ENCODE peak calls at places on chromosomes 3 and 15, in five cellular contexts. F is Peyer's patch, W is tibial artery, J is psoas muscle, M is ovary. H is an unnamed sample.

GRCh38 chr3:123816673-123817207 is 67.4 kb downstream of the MYLK start:
- DNase-seq in F (no peak), W (no peak), J (no peak), M (no peak), H (no peak)

GRCh38 chr15:27627623-27628022 is 471.5 kb downstream of the OCA2 start:
- DNase-seq in F (no peak), W (no peak), J (no peak), M (no peak), H (no peak)

GRCh38 chr3:122092460-122093165 is 37.5 kb downstream of the CD86 start:
- DNase-seq in F (peak), W (peak), J (no peak), M (no peak), H (no peak)

GRCh38 chr3:173977747-173978146 is 580.2 kb downstream of the NLGN1 start:
- DNase-seq in F (no peak), W (no peak), J (no peak), M (no peak), H (no peak)

GRCh38 chr15:63219196-63219719 is 29.9 kb downstream of the RAB8B start:
- DNase-seq in F (no peak), W (no peak), J (no peak), M (no peak), H (no peak)

GRCh38 chr3:197083486-197083885 is 53.9 kb upstream of the MELTF start:
- DNase-seq in F (no peak), W (no peak), J (peak), M (no peak), H (no peak)

GRCh38 chr3:174531262-174531982 is 327.7 kb upstream of the NAALADL2 start:
- DNase-seq in F (no peak), W (no peak), J (no peak), M (no peak), H (no peak)

GRCh38 chr3:186307594-186307993 is 54.4 kb downstream of the DGKG start:
- DNase-seq in F (no peak), W (no peak), J (no peak), M (no peak), H (no peak)

DNA sequence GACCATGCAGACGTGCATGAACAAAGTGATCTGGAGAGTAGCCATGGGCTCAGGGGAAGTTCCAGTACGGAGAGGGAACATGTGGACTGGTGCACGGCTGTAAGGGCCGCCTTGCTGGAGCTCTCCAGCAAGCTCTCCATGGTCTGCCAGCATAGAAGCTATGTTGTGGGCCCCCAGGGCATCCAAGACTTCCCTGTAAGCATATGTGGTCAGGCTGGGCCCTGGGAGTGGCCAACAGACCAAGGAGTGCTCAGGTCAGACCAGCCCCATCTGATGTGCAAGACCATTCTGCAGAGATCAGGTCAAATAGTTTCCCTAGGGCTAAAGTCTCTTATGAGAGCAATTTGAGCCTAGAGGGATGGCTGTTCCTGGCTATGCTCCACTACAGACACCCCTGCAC is 110.1 kb upstream of the DAZL start:
- DNase-seq in F (no peak), W (no peak), J (no peak), M (no peak), H (no peak)
- H3K4me3 ChIP-seq in F (no peak), W (no peak), J (no peak), M (no peak), H (no peak)

DNA sequence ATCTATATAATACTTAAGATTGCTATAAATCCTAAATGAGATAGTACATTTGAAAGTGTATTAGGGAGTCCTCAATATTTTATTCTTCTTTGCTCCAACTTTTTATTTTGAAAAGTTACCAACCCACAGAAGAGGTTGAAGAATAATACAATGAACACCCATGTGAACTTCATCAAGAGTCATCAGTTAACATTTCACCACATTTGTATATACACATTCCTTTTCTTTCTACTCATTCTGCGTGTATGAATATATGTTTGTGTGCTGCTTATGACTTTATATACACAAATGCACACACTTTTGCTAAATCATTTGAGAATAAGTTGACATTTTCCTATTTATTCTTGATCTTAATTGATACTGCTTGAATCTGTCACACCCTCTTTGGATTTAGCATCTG is 193.3 kb upstream of the CGNL1 start:
- DNase-seq in F (no peak), W (no peak), J (no peak), M (no peak), H (no peak)
- H3K27ac ChIP-seq in F (no peak), W (no peak), J (no peak), M (no peak), H (no peak)

DNA sequence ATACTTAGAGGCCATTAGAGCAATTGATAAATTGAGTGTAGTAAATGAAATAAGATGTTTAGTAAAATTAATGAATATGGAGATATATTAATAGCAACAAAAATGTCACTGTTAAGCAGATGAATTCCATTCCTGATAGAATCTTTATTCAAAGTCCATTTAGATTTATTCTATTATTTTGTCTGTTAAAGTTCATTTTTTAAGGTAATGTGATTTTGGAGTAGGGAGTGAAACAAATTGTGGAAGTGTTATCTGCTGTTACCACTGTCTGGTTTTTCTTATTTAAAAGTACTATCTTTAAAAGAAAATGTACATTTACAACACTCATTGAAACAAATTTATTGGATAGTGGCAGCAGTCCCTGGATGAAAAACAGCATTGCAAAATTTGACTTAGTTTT is 70.4 kb downstream of the PPM1L start:
- DNase-seq in F (no peak), W (no peak), J (no peak), M (no peak), H (no peak)
- H3K4me3 ChIP-seq in F (no peak), W (no peak), J (no peak), M (no peak), H (no peak)

GRCh38 chr15:56971571-56971970 is 53.1 kb downstream of the TCF12 start:
- DNase-seq in F (no peak), W (no peak), J (no peak), M (no peak), H (no peak)

GRCh38 chr15:56968256-56968655 is 49.8 kb downstream of the TCF12 start:
- DNase-seq in F (no peak), W (no peak), J (no peak), M (no peak), H (no peak)

GRCh38 chr15:56969265-56969895 is 50.9 kb downstream of the TCF12 start:
- DNase-seq in F (no peak), W (no peak), J (no peak), M (no peak), H (no peak)

GRCh38 chr15:56967336-56967735 is 48.9 kb downstream of the TCF12 start:
- DNase-seq in F (no peak), W (no peak), J (no peak), M (no peak), H (no peak)

DNA sequence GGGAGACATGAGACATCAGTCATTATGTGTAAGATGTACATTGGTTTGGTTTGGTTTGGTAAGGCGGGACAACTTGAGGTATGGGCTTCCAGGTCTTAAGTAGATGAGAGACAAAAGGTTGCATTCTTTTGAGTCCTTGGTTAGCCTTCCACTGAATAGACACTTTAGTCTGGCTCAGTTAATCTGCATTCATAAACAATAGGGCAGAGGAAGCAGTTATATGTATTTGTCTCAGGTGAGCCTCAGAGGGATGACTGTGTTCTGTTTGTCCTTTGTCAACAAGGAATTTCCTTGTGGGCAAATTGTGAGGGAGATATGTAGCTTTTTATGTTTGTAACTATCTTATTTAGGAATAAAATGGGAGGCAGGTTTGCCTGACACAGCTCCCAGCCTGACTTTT is 50.4 kb downstream of the TCF12 start:
- DNase-seq in F (no peak), W (no peak), J (no peak), M (no peak), H (no peak)
- H3K27ac ChIP-seq in F (no peak), W (no peak), J (no peak), M (no peak), H (no peak)

GRCh38 chr3:149581248-149581647 is 76.6 kb downstream of the WWTR1 start:
- DNase-seq in F (no peak), W (no peak), J (no peak), M (no peak), H (no peak)
- H3K4me3 ChIP-seq in F (no peak), W (no peak), J (no peak), M (no peak), H (no peak)

DNA sequence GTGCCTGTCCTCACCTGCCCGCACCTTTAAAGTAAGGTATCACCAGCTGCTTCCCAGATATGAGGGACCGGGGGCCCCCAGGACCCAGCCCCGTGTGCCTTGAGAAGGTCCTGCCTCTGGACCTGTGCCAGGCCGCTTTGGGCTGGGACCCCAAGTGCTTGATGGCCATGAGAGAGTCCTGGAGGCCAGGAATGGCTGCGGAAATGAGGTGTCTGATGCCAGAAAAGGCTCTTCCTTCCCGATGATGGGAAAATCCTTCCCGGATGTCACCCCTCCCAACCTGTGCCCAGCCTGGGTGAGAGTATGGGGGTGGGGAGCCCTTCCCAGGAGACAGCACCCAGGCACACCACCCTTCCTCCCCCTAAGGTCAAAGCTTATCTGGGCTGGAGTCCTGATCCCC is 14.1 kb downstream of the SEMA3F start:
- DNase-seq in F (no peak), W (no peak), J (no peak), M (no peak), H (no peak)
- H3K27ac ChIP-seq in F (no peak), W (peak), J (peak), M (no peak), H (no peak)

GRCh38 chr15:23897576-23897975 is 210.5 kb upstream of the NDN start:
- DNase-seq in F (no peak), W (no peak), J (no peak), M (peak), H (no peak)
- H3K4me3 ChIP-seq in F (no peak), W (no peak), J (no peak), M (no peak), H (no peak)

GRCh38 chr3:112642912-112643506 is 2.1 kb upstream of the CCDC80 start:
- DNase-seq in F (peak), W (peak), J (peak), M (peak), H (peak)
- H3K27ac ChIP-seq in F (no peak), W (no peak), J (no peak), M (no peak), H (no peak)

H was measured in pancreas.